ENCODE peak calls at places on chromosomes 6 and 20, in five cellular contexts. One of them, this sample, is unnamed.
A peak's percentile ranks its signal among the peaks of the same experiment; 100 is the strongest.

GRCh38 chr6:27776504-27776903 is 135.7 kb downstream of the OR2B2 start:
- DNase-seq in fibroblast of lung: no peak
- DNase-seq in lung: no peak
- DNase-seq in AG04450: no peak
- DNase-seq in CD8-positive, alpha-beta T cell: peak; percentile 4
- DNase-seq in this sample: no peak

GRCh38 chr6:169371344-169372144 is 117.9 kb upstream of the THBS2 start:
- DNase-seq in fibroblast of lung: peak; percentile 23
- DNase-seq in lung: no peak
- DNase-seq in AG04450: no peak
- DNase-seq in CD8-positive, alpha-beta T cell: no peak
- DNase-seq in this sample: no peak

GRCh38 chr6:7541175-7542064 is at the start of gene DSP:
- DNase-seq in fibroblast of lung: peak; percentile 32
- DNase-seq in lung: peak; percentile 63
- DNase-seq in AG04450: no peak
- DNase-seq in CD8-positive, alpha-beta T cell: no peak
- DNase-seq in this sample: peak; percentile 95

GRCh38 chr6:68911811-68912210 is 276.7 kb downstream of the ADGRB3 start:
- DNase-seq in fibroblast of lung: no peak
- DNase-seq in lung: no peak
- DNase-seq in AG04450: no peak
- DNase-seq in CD8-positive, alpha-beta T cell: no peak
- DNase-seq in this sample: no peak

GRCh38 chr20:24470031-24470781 is 777 bp downstream of the SYNDIG1 start:
- DNase-seq in fibroblast of lung: peak; percentile 22
- DNase-seq in lung: no peak
- DNase-seq in AG04450: no peak
- DNase-seq in CD8-positive, alpha-beta T cell: no peak
- DNase-seq in this sample: peak; percentile 76

GRCh38 chr6:69416739-69417138 is 380.1 kb downstream of the LMBRD1 start:
- DNase-seq in fibroblast of lung: peak; percentile 55
- DNase-seq in lung: no peak
- DNase-seq in AG04450: no peak
- DNase-seq in CD8-positive, alpha-beta T cell: no peak
- DNase-seq in this sample: no peak

GRCh38 chr6:74434165-74434564 is 738.2 kb downstream of the CD109 start:
- DNase-seq in fibroblast of lung: peak; percentile 37
- DNase-seq in lung: no peak
- DNase-seq in AG04450: no peak
- DNase-seq in CD8-positive, alpha-beta T cell: no peak
- DNase-seq in this sample: no peak

GRCh38 chr6:170462366-170463020 is 90.6 kb downstream of the PSMB1 start:
- DNase-seq in fibroblast of lung: no peak
- DNase-seq in lung: no peak
- DNase-seq in AG04450: no peak
- DNase-seq in CD8-positive, alpha-beta T cell: no peak
- DNase-seq in this sample: no peak

GRCh38 chr6:116094041-116094440 is 6.6 kb upstream of the NT5DC1 start:
- DNase-seq in fibroblast of lung: peak; percentile 23
- DNase-seq in lung: no peak
- DNase-seq in AG04450: no peak
- DNase-seq in CD8-positive, alpha-beta T cell: no peak
- DNase-seq in this sample: no peak

GRCh38 chr20:48574383-48574782 is 253.4 kb downstream of the PREX1 start:
- DNase-seq in fibroblast of lung: no peak
- DNase-seq in lung: no peak
- DNase-seq in AG04450: no peak
- DNase-seq in CD8-positive, alpha-beta T cell: no peak
- DNase-seq in this sample: no peak

GRCh38 chr6:137013738-137014602 is 30.8 kb downstream of the IL20RA start:
- DNase-seq in fibroblast of lung: peak; percentile 71
- DNase-seq in lung: no peak
- DNase-seq in AG04450: peak; percentile 15
- DNase-seq in CD8-positive, alpha-beta T cell: no peak
- DNase-seq in this sample: no peak

GRCh38 chr20:60845146-60845545 is 406.9 kb upstream of the CDH4 start:
- DNase-seq in fibroblast of lung: no peak
- DNase-seq in lung: no peak
- DNase-seq in AG04450: no peak
- DNase-seq in CD8-positive, alpha-beta T cell: no peak
- DNase-seq in this sample: no peak

GRCh38 chr6:81766482-81767069 is 14.1 kb upstream of the TENT5A start:
- DNase-seq in fibroblast of lung: peak; percentile 97
- DNase-seq in lung: peak; percentile 61
- DNase-seq in AG04450: peak; percentile 81
- DNase-seq in CD8-positive, alpha-beta T cell: no peak
- DNase-seq in this sample: no peak

GRCh38 chr6:13194852-13195251 is 133.5 kb downstream of the TBC1D7 start:
- DNase-seq in fibroblast of lung: peak; percentile 53
- DNase-seq in lung: peak; percentile 43
- DNase-seq in AG04450: peak; percentile 37
- DNase-seq in CD8-positive, alpha-beta T cell: no peak
- DNase-seq in this sample: peak; percentile 24

GRCh38 chr20:1857403-1857941 is 37.7 kb upstream of the SIRPA start:
- DNase-seq in fibroblast of lung: no peak
- DNase-seq in lung: no peak
- DNase-seq in AG04450: no peak
- DNase-seq in CD8-positive, alpha-beta T cell: no peak
- DNase-seq in this sample: no peak

GRCh38 chr20:47921306-47922279 is 136.3 kb upstream of the SULF2 start:
- DNase-seq in fibroblast of lung: peak; percentile 36
- DNase-seq in lung: no peak
- DNase-seq in AG04450: no peak
- DNase-seq in CD8-positive, alpha-beta T cell: no peak
- DNase-seq in this sample: no peak

GRCh38 chr20:58978351-58979190 is 2.5 kb upstream of the NELFCD start:
- DNase-seq in fibroblast of lung: no peak
- DNase-seq in lung: no peak
- DNase-seq in AG04450: no peak
- DNase-seq in CD8-positive, alpha-beta T cell: peak; percentile 32
- DNase-seq in this sample: no peak

GRCh38 chr6:167328086-167328485 is 3.2 kb downstream of the TTLL2 start:
- DNase-seq in fibroblast of lung: no peak
- DNase-seq in lung: no peak
- DNase-seq in AG04450: no peak
- DNase-seq in CD8-positive, alpha-beta T cell: no peak
- DNase-seq in this sample: no peak

GRCh38 chr20:50413088-50413500 is 97.1 kb upstream of the PTPN1 start:
- DNase-seq in fibroblast of lung: no peak
- DNase-seq in lung: no peak
- DNase-seq in AG04450: no peak
- DNase-seq in CD8-positive, alpha-beta T cell: no peak
- DNase-seq in this sample: no peak

GRCh38 chr6:2841264-2842138 is at the start of gene SERPINB1:
- DNase-seq in fibroblast of lung: peak; percentile 92
- DNase-seq in lung: peak; percentile 92
- DNase-seq in AG04450: peak; percentile 91
- DNase-seq in CD8-positive, alpha-beta T cell: peak; percentile 83
- DNase-seq in this sample: peak; percentile 93

GRCh38 chr6:84862843-84863242 is 98.4 kb upstream of the TBX18 start:
- DNase-seq in fibroblast of lung: no peak
- DNase-seq in lung: no peak
- DNase-seq in AG04450: no peak
- DNase-seq in CD8-positive, alpha-beta T cell: no peak
- DNase-seq in this sample: no peak

GRCh38 chr6:28710466-28711191 is 184.9 kb downstream of the GPX5 start:
- DNase-seq in fibroblast of lung: peak; percentile 67
- DNase-seq in lung: no peak
- DNase-seq in AG04450: no peak
- DNase-seq in CD8-positive, alpha-beta T cell: no peak
- DNase-seq in this sample: no peak

GRCh38 chr6:160534050-160534696 is 129.9 kb downstream of the LPA start:
- DNase-seq in fibroblast of lung: peak; percentile 21
- DNase-seq in lung: peak; percentile 49
- DNase-seq in AG04450: no peak
- DNase-seq in CD8-positive, alpha-beta T cell: peak; percentile 76
- DNase-seq in this sample: peak; percentile 56

GRCh38 chr20:62740286-62741141 is 31.9 kb downstream of the NTSR1 start:
- DNase-seq in fibroblast of lung: peak; percentile 91
- DNase-seq in lung: peak; percentile 43
- DNase-seq in AG04450: peak; percentile 68
- DNase-seq in CD8-positive, alpha-beta T cell: peak; percentile 83
- DNase-seq in this sample: no peak

GRCh38 chr6:111757342-111757741 is 115.9 kb downstream of the FYN start:
- DNase-seq in fibroblast of lung: peak; percentile 82
- DNase-seq in lung: no peak
- DNase-seq in AG04450: no peak
- DNase-seq in CD8-positive, alpha-beta T cell: no peak
- DNase-seq in this sample: no peak

GRCh38 chr6:169568314-169569087 is 133.3 kb downstream of the WDR27 start:
- DNase-seq in fibroblast of lung: no peak
- DNase-seq in lung: peak; percentile 9
- DNase-seq in AG04450: no peak
- DNase-seq in CD8-positive, alpha-beta T cell: no peak
- DNase-seq in this sample: no peak

GRCh38 chr6:40788661-40789111 is 201.5 kb upstream of the LRFN2 start:
- DNase-seq in fibroblast of lung: peak; percentile 10
- DNase-seq in lung: no peak
- DNase-seq in AG04450: no peak
- DNase-seq in CD8-positive, alpha-beta T cell: no peak
- DNase-seq in this sample: no peak

GRCh38 chr6:160750276-160750689 is 48.2 kb downstream of the PLG start:
- DNase-seq in fibroblast of lung: no peak
- DNase-seq in lung: no peak
- DNase-seq in AG04450: no peak
- DNase-seq in CD8-positive, alpha-beta T cell: no peak
- DNase-seq in this sample: no peak

GRCh38 chr6:21801786-21802610 is 208.4 kb downstream of the SOX4 start:
- DNase-seq in fibroblast of lung: no peak
- DNase-seq in lung: no peak
- DNase-seq in AG04450: no peak
- DNase-seq in CD8-positive, alpha-beta T cell: no peak
- DNase-seq in this sample: no peak

GRCh38 chr6:21800330-21800729 is 206.8 kb downstream of the SOX4 start:
- DNase-seq in fibroblast of lung: no peak
- DNase-seq in lung: no peak
- DNase-seq in AG04450: no peak
- DNase-seq in CD8-positive, alpha-beta T cell: no peak
- DNase-seq in this sample: no peak

GRCh38 chr6:21800948-21801438 is 207.4 kb downstream of the SOX4 start:
- DNase-seq in fibroblast of lung: peak; percentile 85
- DNase-seq in lung: no peak
- DNase-seq in AG04450: no peak
- DNase-seq in CD8-positive, alpha-beta T cell: no peak
- DNase-seq in this sample: no peak

GRCh38 chr6:21804941-21805610 is 211.5 kb downstream of the SOX4 start:
- DNase-seq in fibroblast of lung: peak; percentile 84
- DNase-seq in lung: no peak
- DNase-seq in AG04450: no peak
- DNase-seq in CD8-positive, alpha-beta T cell: no peak
- DNase-seq in this sample: no peak

DNA sequence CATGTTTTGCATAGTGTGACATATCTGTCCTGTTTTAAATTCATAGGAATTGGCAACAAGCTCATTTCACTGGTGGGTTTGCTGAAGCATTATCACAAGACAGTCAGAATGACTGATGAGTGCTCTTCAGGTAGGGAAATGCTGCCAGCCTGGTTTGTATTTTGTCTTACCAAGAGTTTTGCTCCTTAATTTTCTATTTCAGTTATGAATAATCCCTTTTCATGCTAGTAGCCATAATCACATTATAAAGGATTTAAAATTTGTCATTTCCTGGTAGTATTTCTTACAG is 209.0 kb downstream of the SOX4 start:
- DNase-seq in fibroblast of lung: no peak
- DNase-seq in lung: no peak
- DNase-seq in AG04450: no peak
- DNase-seq in CD8-positive, alpha-beta T cell: no peak
- DNase-seq in this sample: no peak
- H3K4me3 ChIP-seq in fibroblast of lung: no peak overlapping the region
- H3K4me3 ChIP-seq in lung: no peak overlapping the region
- H3K4me3 ChIP-seq in AG04450: no peak overlapping the region
- H3K4me3 ChIP-seq in CD8-positive, alpha-beta T cell: no peak overlapping the region
- H3K4me3 ChIP-seq in this sample: no peak overlapping the region

GRCh38 chr20:38812182-38812581 is 6.7 kb downstream of the PPP1R16B start:
- DNase-seq in fibroblast of lung: no peak
- DNase-seq in lung: no peak
- DNase-seq in AG04450: no peak
- DNase-seq in CD8-positive, alpha-beta T cell: no peak
- DNase-seq in this sample: no peak
- H3K27me3 ChIP-seq in fibroblast of lung: peaks cover 16% of the 10 kb centered on the region
- H3K27me3 ChIP-seq in lung: no peaks in the 10 kb centered on the region
- H3K27me3 ChIP-seq in AG04450: peaks cover 34% of the 10 kb centered on the region
- H3K27me3 ChIP-seq in CD8-positive, alpha-beta T cell: no peaks in the 10 kb centered on the region
- H3K27me3 ChIP-seq in this sample: peaks cover 1% of the 10 kb centered on the region

GRCh38 chr20:32355417-32355841 is 2.7 kb upstream of the ASXL1 start:
- DNase-seq in fibroblast of lung: no peak
- DNase-seq in lung: no peak
- DNase-seq in AG04450: no peak
- DNase-seq in CD8-positive, alpha-beta T cell: no peak
- DNase-seq in this sample: no peak
- H3K27ac ChIP-seq in fibroblast of lung: peak overlapping the region; percentile 97
- H3K27ac ChIP-seq in lung: no peak overlapping the region
- H3K27ac ChIP-seq in AG04450: peak overlapping the region; percentile 66
- H3K27ac ChIP-seq in CD8-positive, alpha-beta T cell: no peak overlapping the region
- H3K27ac ChIP-seq in this sample: no peak overlapping the region

DNA sequence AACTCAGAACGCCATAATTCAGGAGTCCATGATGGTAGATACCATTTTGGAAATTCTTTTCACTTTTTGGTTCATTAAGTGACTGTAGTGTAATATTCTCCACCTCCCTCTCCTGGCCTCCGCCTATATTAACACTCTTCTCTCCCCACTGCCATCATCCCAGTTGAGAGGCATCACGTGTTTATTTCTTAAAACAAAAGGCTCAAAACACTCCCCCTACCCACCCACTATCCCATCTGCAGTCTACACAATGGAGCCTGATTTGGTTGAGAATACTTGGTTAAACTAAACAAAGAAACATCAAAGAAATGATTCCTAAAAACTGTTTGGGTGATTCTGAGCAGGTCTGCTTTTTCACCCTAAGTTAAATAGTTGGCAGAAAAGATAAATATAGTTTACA is 5.8 kb downstream of the TFAP2B start:
- DNase-seq in fibroblast of lung: no peak
- DNase-seq in lung: no peak
- DNase-seq in AG04450: no peak
- DNase-seq in CD8-positive, alpha-beta T cell: no peak
- DNase-seq in this sample: no peak
- H3K4me3 ChIP-seq in fibroblast of lung: no peak overlapping the region
- H3K4me3 ChIP-seq in lung: no peak overlapping the region
- H3K4me3 ChIP-seq in AG04450: no peak overlapping the region
- H3K4me3 ChIP-seq in CD8-positive, alpha-beta T cell: no peak overlapping the region
- H3K4me3 ChIP-seq in this sample: no peak overlapping the region

GRCh38 chr6:98833101-98834059 is 994 bp upstream of the POU3F2 start:
- DNase-seq in fibroblast of lung: peak; percentile 62
- DNase-seq in lung: no peak
- DNase-seq in AG04450: no peak
- DNase-seq in CD8-positive, alpha-beta T cell: peak; percentile 50
- DNase-seq in this sample: peak; percentile 76

GRCh38 chr6:98836025-98836961 is 1.9 kb downstream of the POU3F2 start:
- DNase-seq in fibroblast of lung: no peak
- DNase-seq in lung: no peak
- DNase-seq in AG04450: no peak
- DNase-seq in CD8-positive, alpha-beta T cell: no peak
- DNase-seq in this sample: no peak

GRCh38 chr6:98834060-98835031 is at the start of gene POU3F2:
- DNase-seq in fibroblast of lung: peak; percentile 99
- DNase-seq in lung: peak; percentile 75
- DNase-seq in AG04450: peak; percentile 34
- DNase-seq in CD8-positive, alpha-beta T cell: peak; percentile 62
- DNase-seq in this sample: peak; percentile 67

GRCh38 chr6:98836962-98837944 is 2.9 kb downstream of the POU3F2 start:
- DNase-seq in fibroblast of lung: peak; percentile 41
- DNase-seq in lung: no peak
- DNase-seq in AG04450: no peak
- DNase-seq in CD8-positive, alpha-beta T cell: no peak
- DNase-seq in this sample: no peak

GRCh38 chr6:98835149-98836024 is 1.0 kb downstream of the POU3F2 start:
- DNase-seq in fibroblast of lung: peak; percentile 54
- DNase-seq in lung: no peak
- DNase-seq in AG04450: no peak
- DNase-seq in CD8-positive, alpha-beta T cell: no peak
- DNase-seq in this sample: peak; percentile 11
- H3K27me3 ChIP-seq in fibroblast of lung: peaks cover 69% of the 10 kb centered on the region
- H3K27me3 ChIP-seq in lung: peaks cover 7% of the 10 kb centered on the region
- H3K27me3 ChIP-seq in AG04450: peaks cover 78% of the 10 kb centered on the region
- H3K27me3 ChIP-seq in CD8-positive, alpha-beta T cell: peaks cover 43% of the 10 kb centered on the region
- H3K27me3 ChIP-seq in this sample: peaks cover 45% of the 10 kb centered on the region